ENCODE peak calls at places on chromosomes 5 and 9, in four cellular contexts. B is CD8-positive, alpha-beta memory T cell; H is suprapubic skin; V is heart left ventricle. T is an unnamed sample.

GRCh38 chr9:89361816-89362646 is 43.7 kb downstream of the SECISBP2 start:
- DNase-seq in V (no peak), B (no peak), H (peak; percentile 71), T (no peak)

GRCh38 chr9:15253197-15253596 is 53.8 kb downstream of the TTC39B start:
- DNase-seq in V (no peak), H (no peak), B (no peak), T (no peak)

GRCh38 chr5:64767959-64768357 is 533 bp downstream of the SREK1IP1 start:
- DNase-seq in B (no peak), H (no peak), V (no peak), T (no peak)

GRCh38 chr5:34011521-34011920 is 3.7 kb upstream of the AMACR start:
- DNase-seq in H (no peak), V (no peak), B (no peak), T (no peak)

GRCh38 chr5:45623855-45624254 is 72.3 kb downstream of the HCN1 start:
- DNase-seq in H (no peak), V (no peak), B (no peak), T (peak; percentile 84)

GRCh38 chr5:137466888-137467287 is 32.2 kb downstream of the SPOCK1 start:
- DNase-seq in B (no peak), H (no peak), V (no peak), T (no peak)

GRCh38 chr9:70441622-70442021 is 27.2 kb upstream of the KLF9 start:
- DNase-seq in H (no peak), V (no peak), B (no peak), T (no peak)

GRCh38 chr9:99851028-99851822 is 29.5 kb downstream of the NR4A3 start:
- DNase-seq in V (no peak), B (peak; percentile 39), H (no peak), T (peak; percentile 14)

GRCh38 chr9:72947987-72948465 is 4.8 kb downstream of the ALDH1A1 start:
- DNase-seq in B (no peak), H (no peak), V (no peak), T (no peak)

GRCh38 chr5:35741126-35741711 is 115.5 kb upstream of the IL7R start:
- DNase-seq in H (no peak), B (no peak), V (no peak), T (no peak)

GRCh38 chr5:43063731-43064171 is 23.6 kb upstream of the ANXA2R start:
- DNase-seq in H (no peak), V (no peak), B (no peak), T (no peak)

GRCh38 chr5:155154973-155155372 is 141.4 kb downstream of the KIF4B start:
- DNase-seq in V (no peak), B (no peak), H (no peak), T (no peak)

GRCh38 chr5:126917918-126918623 is 112.3 kb downstream of the MARCHF3 start:
- DNase-seq in V (no peak), B (no peak), H (no peak), T (peak; percentile 26)

GRCh38 chr5:8993031-8993430 is 552.8 kb downstream of the SEMA5A start:
- DNase-seq in V (no peak), B (no peak), H (no peak), T (peak; percentile 9)

GRCh38 chr9:24189986-24190385 is 355.7 kb downstream of the IZUMO3 start:
- DNase-seq in H (no peak), B (no peak), V (no peak), T (no peak)

GRCh38 chr5:155726267-155726666 is 600.7 kb upstream of the SGCD start:
- DNase-seq in V (peak; percentile 13), H (no peak), B (no peak), T (no peak)

GRCh38 chr9:117290809-117291208 is 124.0 kb downstream of the ASTN2 start:
- DNase-seq in H (no peak), B (no peak), V (no peak), T (no peak)

GRCh38 chr5:16902846-16903245 is 33.2 kb downstream of the MYO10 start:
- DNase-seq in H (no peak), B (no peak), V (no peak), T (no peak)

DNA sequence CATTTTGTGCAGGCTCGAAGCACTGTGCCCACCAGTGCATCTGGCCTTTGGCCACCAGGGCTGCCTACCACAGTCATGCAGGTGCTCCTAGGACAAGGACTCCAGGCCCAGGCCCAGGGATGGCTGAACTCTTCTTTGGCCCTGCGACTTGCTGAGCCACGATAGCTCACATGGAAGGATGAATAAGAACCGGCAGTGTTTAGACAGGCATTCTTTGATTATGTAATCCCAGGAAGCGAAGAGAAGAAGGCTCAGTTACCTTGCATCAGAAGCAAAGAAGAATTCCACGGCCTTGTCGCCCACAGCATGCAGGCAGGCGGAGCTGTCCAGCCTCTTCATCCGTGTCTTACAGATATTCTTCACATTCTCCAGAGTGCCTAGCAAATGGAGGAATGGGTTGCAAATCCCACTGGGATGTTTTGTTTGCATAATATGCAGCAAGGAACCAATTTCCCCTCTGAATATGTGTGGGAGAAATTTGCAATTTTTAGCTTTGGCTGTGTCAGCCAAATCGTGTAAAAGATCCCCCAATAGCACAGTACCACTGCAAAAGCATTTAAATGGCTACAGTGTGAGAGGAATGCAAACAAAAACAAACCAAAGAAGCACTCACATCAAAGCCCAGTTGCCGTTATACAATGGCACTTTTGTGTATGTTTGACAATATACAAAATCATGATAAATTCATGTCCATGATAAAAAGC is 29.1 kb downstream of the GFPT2 start:
- DNase-seq in V (no peak), H (no peak), B (no peak), T (no peak)
- H3K27ac ChIP-seq in V (no peak overlapping the region), H (no peak overlapping the region), B (no peak overlapping the region), T (no peak overlapping the region)

GRCh38 chr9:94602666-94603065 is 9.0 kb upstream of the FBP2 start:
- DNase-seq in V (no peak), H (no peak), B (no peak), T (no peak)

GRCh38 chr9:94599102-94599501 is 5.5 kb upstream of the FBP2 start:
- DNase-seq in V (no peak), B (no peak), H (no peak), T (no peak)

GRCh38 chr9:94600258-94600657 is 6.6 kb upstream of the FBP2 start:
- DNase-seq in H (no peak), V (no peak), B (no peak), T (peak; percentile 69)

GRCh38 chr9:94603259-94603776 is 9.7 kb upstream of the FBP2 start:
- DNase-seq in V (peak; percentile 31), B (peak; percentile 32), H (no peak), T (peak; percentile 86)

GRCh38 chr9:94600715-94601114 is 7.1 kb upstream of the FBP2 start:
- DNase-seq in V (no peak), H (no peak), B (no peak), T (no peak)
- H3K4me3 ChIP-seq in V (no peak overlapping the region), H (no peak overlapping the region), B (no peak overlapping the region), T (no peak overlapping the region)

DNA sequence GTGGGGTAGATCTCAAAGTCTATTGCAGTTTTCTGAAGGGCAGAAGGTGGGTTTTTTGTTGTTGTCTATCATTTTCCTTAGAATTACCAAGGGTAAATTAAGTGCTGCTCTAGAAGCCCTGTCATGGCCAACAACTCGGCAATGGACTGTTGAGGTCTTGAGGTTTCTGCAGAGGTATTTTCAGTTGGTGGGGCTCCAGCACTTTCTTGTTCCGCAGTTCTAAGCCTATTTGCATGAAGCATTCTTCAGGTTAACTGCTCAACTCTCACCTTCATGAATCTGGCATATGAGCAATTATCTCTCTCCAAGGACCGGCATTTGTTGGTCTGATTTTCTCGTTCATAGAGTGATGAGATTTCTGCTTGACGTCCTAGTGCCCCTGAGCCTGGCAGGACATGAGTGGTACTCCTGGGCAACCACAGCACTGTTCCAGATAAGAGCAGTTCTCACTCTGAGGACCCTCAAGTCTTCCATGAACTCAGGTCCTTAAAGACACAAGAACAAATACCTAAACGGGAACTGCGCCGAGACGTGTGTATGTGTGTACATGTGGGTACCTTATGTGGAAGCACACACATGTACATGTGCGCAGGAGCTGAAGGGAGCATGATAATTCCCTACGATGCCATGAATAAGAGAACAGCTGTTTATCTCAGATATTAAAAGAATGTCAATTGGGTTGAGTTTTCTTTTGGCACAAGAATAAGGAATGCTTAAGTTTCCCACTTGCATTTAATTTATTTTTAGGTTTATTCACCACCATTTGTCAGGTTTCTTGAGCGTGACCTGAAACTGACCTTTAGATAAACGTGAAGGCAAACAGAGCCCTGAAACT is 544.6 kb downstream of the CSNK1G3 start:
- DNase-seq in H (no peak), B (no peak), V (no peak), T (no peak)
- H3K27ac ChIP-seq in H (no peak overlapping the region), B (no peak overlapping the region), V (no peak overlapping the region), T (no peak overlapping the region)

DNA sequence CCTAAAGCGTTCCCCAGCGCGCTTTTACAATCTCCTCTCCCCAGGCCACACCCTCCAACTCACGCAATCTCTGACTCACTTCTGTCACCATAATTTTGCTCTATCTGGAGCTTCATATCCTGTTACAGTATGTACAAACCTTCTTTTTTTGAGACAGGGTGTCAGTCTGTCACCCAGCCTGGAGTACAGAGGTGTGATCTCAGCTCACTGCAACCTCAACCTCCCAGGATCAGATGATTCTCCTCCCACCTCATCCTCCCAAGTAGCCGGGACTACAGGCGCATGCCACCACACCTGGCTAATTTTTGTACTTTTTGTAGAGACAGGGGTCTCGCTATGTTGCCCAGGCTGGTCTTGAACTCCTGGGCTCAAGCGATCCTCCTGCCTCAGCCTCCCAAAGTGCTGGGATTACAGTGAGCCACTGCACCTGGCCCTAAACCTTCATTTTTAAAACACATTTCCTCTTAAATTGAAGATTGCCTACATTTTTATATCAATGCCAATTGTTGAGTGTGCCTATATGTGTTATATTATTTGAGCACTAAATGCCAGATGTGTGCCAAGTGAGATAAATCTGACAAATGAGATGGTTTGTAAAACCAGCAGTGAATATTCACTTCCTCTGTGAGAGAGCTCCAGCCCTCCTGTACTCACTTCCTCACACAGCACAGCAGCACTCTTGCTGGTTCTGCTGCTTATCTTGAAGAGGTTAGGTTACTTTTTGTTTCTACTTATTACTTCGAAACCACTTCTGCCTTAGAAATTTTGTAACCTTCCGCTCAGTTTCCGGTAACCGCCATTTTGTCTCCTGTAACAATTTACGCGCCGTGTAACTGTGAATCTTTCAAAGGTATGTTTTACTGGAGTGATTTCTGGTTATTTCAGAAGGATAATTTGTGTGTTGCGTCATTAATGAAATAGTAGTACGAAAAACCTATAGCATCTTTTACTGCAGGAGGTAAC is 57.9 kb downstream of the DOCK8 start:
- DNase-seq in V (no peak), B (peak; percentile 66), H (no peak), T (peak; percentile 62)
- H3K4me3 ChIP-seq in V (no peak overlapping the region), B (peak overlapping the region; percentile 76), H (no peak overlapping the region), T (no peak overlapping the region)

GRCh38 chr5:53479656-53480473 is 564 bp upstream of the FST start:
- DNase-seq in H (peak; percentile 83), B (no peak), V (peak; percentile 49), T (no peak)

GRCh38 chr5:53481354-53481886 is 991 bp downstream of the FST start:
- DNase-seq in V (no peak), B (no peak), H (no peak), T (no peak)

GRCh38 chr5:53478411-53479044 is 1.9 kb upstream of the FST start:
- DNase-seq in V (peak; percentile 21), H (no peak), B (no peak), T (peak; percentile 71)

GRCh38 chr5:53480474-53481353 is at the start of gene FST:
- DNase-seq in V (peak; percentile 10), B (no peak), H (no peak), T (no peak)

DNA sequence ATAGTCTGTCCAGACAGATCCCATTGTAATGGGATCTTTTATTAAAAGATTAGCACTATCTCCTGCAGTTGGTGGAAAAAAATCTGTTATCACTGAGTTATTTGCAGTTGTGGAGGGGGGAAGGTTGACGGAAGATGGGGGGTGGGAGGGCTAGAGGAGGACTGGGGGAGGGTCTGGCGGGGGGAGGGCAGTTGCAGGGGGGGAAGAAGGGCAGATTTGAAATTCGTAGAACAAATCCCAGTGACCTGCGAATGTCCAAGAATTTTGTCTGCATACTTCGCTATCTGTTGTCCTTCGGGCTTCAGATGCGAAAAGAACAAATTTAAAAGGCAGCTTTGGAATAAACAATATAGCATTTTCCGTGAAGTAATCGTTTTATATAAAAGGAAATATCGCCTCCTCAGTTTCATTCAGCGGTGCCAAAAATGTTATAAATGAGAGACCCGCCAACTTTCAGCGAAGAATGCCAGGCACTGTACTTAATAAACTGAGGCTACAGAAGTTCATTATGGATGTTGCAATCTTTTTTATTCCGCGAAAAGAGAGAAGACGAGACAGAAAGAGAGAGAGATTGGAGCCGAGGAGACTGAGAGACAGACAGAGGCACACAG is 1.3 kb upstream of the FST start:
- DNase-seq in V (no peak), H (no peak), B (no peak), T (no peak)
- H3K27ac ChIP-seq in V (peak overlapping the region; percentile 2), H (peak overlapping the region; percentile 74), B (no peak overlapping the region), T (no peak overlapping the region)

T was measured in small intestine.